ENCODE peak calls at places on chromosomes 1 and 21, in eight cellular contexts. G, S, I, X, C, H, B and J are unnamed samples.

GRCh38 chr1:234315091-234315541 is 58.1 kb upstream of the COA6 start:
- DNase-seq in G (no peak), S (no peak), I (no peak), X (no peak), C (no peak), H (no peak), B (no peak), J (no peak)

GRCh38 chr1:195717651-195718050 is 890.6 kb downstream of the KCNT2 start:
- DNase-seq in G (peak; percentile 40), S (no peak), I (no peak), X (no peak), C (no peak), H (peak; percentile 6), B (peak; percentile 19), J (no peak)

GRCh38 chr1:12052997-12053686 is 10.0 kb upstream of the TNFRSF8 start:
- DNase-seq in G (no peak), S (peak; percentile 50), I (no peak), X (no peak), C (peak; percentile 64), H (no peak), B (no peak), J (peak; percentile 83)

GRCh38 chr1:230125633-230126528 is 58.8 kb downstream of the GALNT2 start:
- DNase-seq in G (no peak), S (no peak), I (no peak), X (no peak), C (no peak), H (no peak), B (peak; percentile 33), J (no peak)

GRCh38 chr1:241542199-241542907 is 10.2 kb downstream of the KMO start:
- DNase-seq in G (no peak), S (no peak), I (no peak), X (no peak), C (no peak), H (no peak), B (no peak), J (no peak)

GRCh38 chr1:204649756-204650155 is 35.8 kb downstream of the LRRN2 start:
- DNase-seq in G (no peak), S (no peak), I (no peak), X (peak; percentile 65), C (no peak), H (no peak), B (no peak), J (no peak)

GRCh38 chr1:68269637-68270430 is 37.5 kb upstream of the WLS start:
- DNase-seq in G (no peak), S (no peak), I (no peak), X (no peak), C (no peak), H (peak; percentile 33), B (peak; percentile 19), J (no peak)

GRCh38 chr1:47637111-47637685 is 199.4 kb downstream of the FOXD2 start:
- DNase-seq in G (no peak), S (no peak), I (no peak), X (no peak), C (no peak), H (no peak), B (no peak), J (no peak)

GRCh38 chr1:10283318-10283984 is 73.1 kb downstream of the KIF1B start:
- DNase-seq in G (no peak), S (no peak), I (no peak), X (no peak), C (no peak), H (no peak), B (no peak), J (no peak)

GRCh38 chr1:221439008-221439733 is 302.7 kb downstream of the DUSP10 start:
- DNase-seq in G (no peak), S (no peak), I (no peak), X (no peak), C (no peak), H (peak; percentile 86), B (peak; percentile 84), J (no peak)

GRCh38 chr1:111648826-111649225 is 29.2 kb downstream of the RAP1A start:
- DNase-seq in G (no peak), S (no peak), I (no peak), X (no peak), C (peak; percentile 19), H (no peak), B (no peak), J (peak; percentile 36)

GRCh38 chr1:111602974-111603373 is 16.6 kb upstream of the RAP1A start:
- DNase-seq in G (no peak), S (no peak), I (no peak), X (no peak), C (no peak), H (no peak), B (no peak), J (no peak)

GRCh38 chr1:117632269-117633067 is 26.6 kb downstream of the TENT5C start:
- DNase-seq in G (no peak), S (no peak), I (peak; percentile 65), X (no peak), C (no peak), H (no peak), B (no peak), J (no peak)

GRCh38 chr1:182703539-182703938 is 19.2 kb upstream of the RGS8 start:
- DNase-seq in G (peak; percentile 58), S (no peak), I (no peak), X (no peak), C (no peak), H (no peak), B (no peak), J (no peak)

GRCh38 chr1:237287876-237288517 is 246.0 kb downstream of the RYR2 start:
- DNase-seq in G (no peak), S (no peak), I (no peak), X (no peak), C (no peak), H (no peak), B (no peak), J (no peak)

GRCh38 chr1:153626929-153627796 is at the start of gene S100A13:
- DNase-seq in G (no peak), S (peak; percentile 88), I (peak; percentile 78), X (peak; percentile 84), C (peak; percentile 84), H (peak; percentile 93), B (peak; percentile 91), J (peak; percentile 92)

GRCh38 chr21:44489962-44490361 is 34.7 kb downstream of the LRRC3 start:
- DNase-seq in G (no peak), S (no peak), I (no peak), X (no peak), C (no peak), H (peak; percentile 8), B (no peak), J (no peak)

GRCh38 chr1:14441302-14441741 is 157.2 kb upstream of the KAZN start:
- DNase-seq in G (no peak), S (no peak), I (no peak), X (no peak), C (no peak), H (no peak), B (no peak), J (no peak)

GRCh38 chr1:9558271-9558945 is 19.1 kb downstream of the SLC25A33 start:
- DNase-seq in G (no peak), S (no peak), I (no peak), X (no peak), C (no peak), H (no peak), B (no peak), J (no peak)

GRCh38 chr1:83839566-83840173 is 159.3 kb downstream of the TTLL7 start:
- DNase-seq in G (no peak), S (no peak), I (no peak), X (no peak), C (no peak), H (no peak), B (no peak), J (no peak)

GRCh38 chr1:41618066-41618825 is 133.8 kb upstream of the EDN2 start:
- DNase-seq in G (no peak), S (peak; percentile 75), I (peak; percentile 71), X (peak; percentile 52), C (peak; percentile 79), H (no peak), B (no peak), J (peak; percentile 93)

GRCh38 chr1:66282343-66282852 is 251.6 kb upstream of the SGIP1 start:
- DNase-seq in G (no peak), S (no peak), I (no peak), X (no peak), C (peak; percentile 45), H (peak; percentile 68), B (peak; percentile 66), J (no peak)

GRCh38 chr1:117173711-117174110 is 37.0 kb downstream of the VTCN1 start:
- DNase-seq in G (peak; percentile 44), S (no peak), I (no peak), X (no peak), C (no peak), H (no peak), B (no peak), J (no peak)

DNA sequence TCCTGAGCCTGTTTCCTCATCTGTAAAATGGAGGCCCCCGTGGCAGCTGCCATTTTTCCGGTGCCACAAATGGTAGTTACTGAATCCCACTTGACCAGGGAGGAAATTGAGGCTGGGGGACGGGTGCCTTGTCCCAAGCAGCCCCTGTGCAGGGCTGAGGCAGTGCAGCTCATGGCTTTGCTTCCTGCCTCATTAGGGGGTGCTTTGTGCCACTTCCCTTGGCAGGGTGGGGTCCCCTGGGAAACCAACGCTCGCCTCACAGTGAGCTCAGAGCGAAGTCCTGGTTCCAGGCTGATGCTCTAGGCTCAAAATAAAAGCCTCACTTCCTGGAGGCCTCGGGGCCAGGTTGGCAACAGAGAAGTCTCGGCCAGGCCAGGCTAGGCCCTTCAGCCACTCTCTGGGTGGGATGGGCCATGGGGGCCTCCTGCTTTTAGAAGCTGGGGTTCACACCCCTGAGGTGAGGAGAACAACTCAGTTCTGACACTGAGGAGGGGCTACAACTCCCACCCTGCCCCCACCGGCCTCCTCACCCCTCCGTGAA is 6.8 kb downstream of the LAPTM5 start:
- DNase-seq in G (no peak), S (no peak), I (no peak), X (no peak), C (no peak), H (no peak), B (no peak), J (no peak)
- H3K4me1 ChIP-seq in G (no peaks in the 10 kb centered on the region), S (no peaks in the 10 kb centered on the region), I (peaks cover 7% of the 10 kb centered on the region), X (peaks cover 7% of the 10 kb centered on the region), C (no peaks in the 10 kb centered on the region), H (peaks cover 2% of the 10 kb centered on the region), B (peaks cover 9% of the 10 kb centered on the region), J (no peaks in the 10 kb centered on the region)

GRCh38 chr1:92961131-92961895 is at the start of gene DIPK1A:
- DNase-seq in G (peak; percentile 97), S (peak; percentile 85), I (peak; percentile 73), X (peak; percentile 77), C (peak; percentile 72), H (peak; percentile 36), B (peak; percentile 72), J (peak; percentile 83)
- TF ChIP-seq CTCF in G (no peak), S (no peak), I (no peak), X (no peak), C (peak; percentile 40), H (no peak), B (no peak), J (peak; percentile 8)

GRCh38 chr1:4557949-4558348 is 96.5 kb upstream of the AJAP1 start:
- DNase-seq in G (no peak), S (no peak), I (no peak), X (no peak), C (no peak), H (no peak), B (no peak), J (no peak)
- H3K4me1 ChIP-seq in G (no peaks in the 10 kb centered on the region), S (no peaks in the 10 kb centered on the region), I (no peaks in the 10 kb centered on the region), X (no peaks in the 10 kb centered on the region), C (no peaks in the 10 kb centered on the region), H (no peaks in the 10 kb centered on the region), B (no peaks in the 10 kb centered on the region), J (no peaks in the 10 kb centered on the region)

DNA sequence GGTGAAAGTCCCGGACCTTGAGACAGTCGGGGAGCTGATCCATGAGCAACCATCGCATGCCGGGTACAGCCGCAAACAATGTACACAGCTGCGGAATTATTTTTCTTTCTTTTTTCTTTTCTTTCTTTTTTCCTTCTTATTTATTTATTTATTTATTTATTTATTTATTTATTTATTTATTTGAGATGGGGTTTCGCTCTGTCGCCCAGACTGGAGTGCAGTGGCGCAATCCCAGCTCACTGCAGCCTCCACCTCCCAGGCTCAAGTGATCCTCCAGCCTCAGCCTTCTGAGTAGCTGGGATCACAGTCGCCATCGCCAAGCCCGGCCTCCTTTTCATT is 2.6 kb upstream of the PERM1 start:
- DNase-seq in G (no peak), S (no peak), I (peak; percentile 9), X (no peak), C (no peak), H (no peak), B (no peak), J (no peak)
- TF ChIP-seq CTCF in G (no peak), S (no peak), I (peak; percentile 7), X (no peak), C (peak; percentile 17), H (no peak), B (peak; percentile 30), J (no peak)